ENCODE peak calls at places on chromosomes 11 and 22, in eight cellular contexts. One of them, this sample, is unnamed.

GRCh38 chr11:3799883-3800282 is 2.5 kb upstream of the NUP98 start:
- DNase-seq in endothelial cell: no peak
- DNase-seq in astrocyte of the cerebellum: no peak
- DNase-seq in neural progenitor cell: no peak
- DNase-seq in chondrocyte: no peak
- DNase-seq in tibial artery: no peak
- DNase-seq in sigmoid colon: no peak
- DNase-seq in fibroblast of the aortic adventitia: no peak
- DNase-seq in this sample: no peak

GRCh38 chr11:110295487-110296225 is 758 bp downstream of the RDX start:
- DNase-seq in endothelial cell: peak; percentile 44
- DNase-seq in astrocyte of the cerebellum: no peak
- DNase-seq in neural progenitor cell: peak; percentile 79
- DNase-seq in chondrocyte: no peak
- DNase-seq in tibial artery: peak; percentile 74
- DNase-seq in sigmoid colon: peak; percentile 75
- DNase-seq in fibroblast of the aortic adventitia: peak; percentile 38
- DNase-seq in this sample: peak; percentile 42

GRCh38 chr11:108902027-108902469 is 237.2 kb downstream of the DDX10 start:
- DNase-seq in endothelial cell: no peak
- DNase-seq in astrocyte of the cerebellum: no peak
- DNase-seq in neural progenitor cell: no peak
- DNase-seq in chondrocyte: no peak
- DNase-seq in tibial artery: no peak
- DNase-seq in sigmoid colon: no peak
- DNase-seq in fibroblast of the aortic adventitia: no peak
- DNase-seq in this sample: no peak

GRCh38 chr11:3160252-3161031 is 4.7 kb downstream of the OSBPL5 start:
- DNase-seq in endothelial cell: peak; percentile 80
- DNase-seq in astrocyte of the cerebellum: peak; percentile 90
- DNase-seq in neural progenitor cell: peak; percentile 99
- DNase-seq in chondrocyte: peak; percentile 96
- DNase-seq in tibial artery: peak; percentile 96
- DNase-seq in sigmoid colon: peak; percentile 96
- DNase-seq in fibroblast of the aortic adventitia: peak; percentile 93
- DNase-seq in this sample: peak; percentile 84

GRCh38 chr11:607020-607780 is 8.6 kb downstream of the IRF7 start:
- DNase-seq in endothelial cell: no peak
- DNase-seq in astrocyte of the cerebellum: no peak
- DNase-seq in neural progenitor cell: no peak
- DNase-seq in chondrocyte: peak; percentile 89
- DNase-seq in tibial artery: peak; percentile 60
- DNase-seq in sigmoid colon: no peak
- DNase-seq in fibroblast of the aortic adventitia: no peak
- DNase-seq in this sample: no peak

GRCh38 chr11:93510196-93510898 is 32.8 kb downstream of the SMCO4 start:
- DNase-seq in endothelial cell: no peak
- DNase-seq in astrocyte of the cerebellum: no peak
- DNase-seq in neural progenitor cell: no peak
- DNase-seq in chondrocyte: no peak
- DNase-seq in tibial artery: no peak
- DNase-seq in sigmoid colon: no peak
- DNase-seq in fibroblast of the aortic adventitia: no peak
- DNase-seq in this sample: no peak

GRCh38 chr11:101555366-101555765 is 28.4 kb downstream of the TRPC6 start:
- DNase-seq in endothelial cell: no peak
- DNase-seq in astrocyte of the cerebellum: peak; percentile 4
- DNase-seq in neural progenitor cell: no peak
- DNase-seq in chondrocyte: no peak
- DNase-seq in tibial artery: no peak
- DNase-seq in sigmoid colon: no peak
- DNase-seq in fibroblast of the aortic adventitia: no peak
- DNase-seq in this sample: no peak

GRCh38 chr11:45052361-45052760 is 94.1 kb upstream of the PRDM11 start:
- DNase-seq in endothelial cell: no peak
- DNase-seq in astrocyte of the cerebellum: no peak
- DNase-seq in neural progenitor cell: no peak
- DNase-seq in chondrocyte: no peak
- DNase-seq in tibial artery: no peak
- DNase-seq in sigmoid colon: no peak
- DNase-seq in fibroblast of the aortic adventitia: peak; percentile 36
- DNase-seq in this sample: no peak

GRCh38 chr11:48093323-48093722 is 113.0 kb downstream of the PTPRJ start:
- DNase-seq in endothelial cell: no peak
- DNase-seq in astrocyte of the cerebellum: no peak
- DNase-seq in neural progenitor cell: no peak
- DNase-seq in chondrocyte: no peak
- DNase-seq in tibial artery: no peak
- DNase-seq in sigmoid colon: no peak
- DNase-seq in fibroblast of the aortic adventitia: no peak
- DNase-seq in this sample: no peak

GRCh38 chr11:48095779-48096470 is 115.6 kb downstream of the PTPRJ start:
- DNase-seq in endothelial cell: no peak
- DNase-seq in astrocyte of the cerebellum: no peak
- DNase-seq in neural progenitor cell: no peak
- DNase-seq in chondrocyte: no peak
- DNase-seq in tibial artery: no peak
- DNase-seq in sigmoid colon: no peak
- DNase-seq in fibroblast of the aortic adventitia: peak; percentile 55
- DNase-seq in this sample: no peak

GRCh38 chr11:48094643-48095339 is 114.4 kb downstream of the PTPRJ start:
- DNase-seq in endothelial cell: no peak
- DNase-seq in astrocyte of the cerebellum: no peak
- DNase-seq in neural progenitor cell: no peak
- DNase-seq in chondrocyte: no peak
- DNase-seq in tibial artery: no peak
- DNase-seq in sigmoid colon: no peak
- DNase-seq in fibroblast of the aortic adventitia: no peak
- DNase-seq in this sample: no peak

GRCh38 chr11:48091426-48092102 is 111.2 kb downstream of the PTPRJ start:
- DNase-seq in endothelial cell: no peak
- DNase-seq in astrocyte of the cerebellum: no peak
- DNase-seq in neural progenitor cell: no peak
- DNase-seq in chondrocyte: no peak
- DNase-seq in tibial artery: no peak
- DNase-seq in sigmoid colon: no peak
- DNase-seq in fibroblast of the aortic adventitia: no peak
- DNase-seq in this sample: no peak

GRCh38 chr11:48093795-48094642 is 113.7 kb downstream of the PTPRJ start:
- DNase-seq in endothelial cell: no peak
- DNase-seq in astrocyte of the cerebellum: no peak
- DNase-seq in neural progenitor cell: no peak
- DNase-seq in chondrocyte: no peak
- DNase-seq in tibial artery: no peak
- DNase-seq in sigmoid colon: no peak
- DNase-seq in fibroblast of the aortic adventitia: no peak
- DNase-seq in this sample: no peak
- TF ChIP-seq CTCF in endothelial cell: no peak
- TF ChIP-seq CTCF in astrocyte of the cerebellum: no peak
- TF ChIP-seq CTCF in neural progenitor cell: no peak
- TF ChIP-seq CTCF in chondrocyte: no peak
- TF ChIP-seq CTCF in tibial artery: no peak
- TF ChIP-seq CTCF in sigmoid colon: no peak
- TF ChIP-seq CTCF in fibroblast of the aortic adventitia: no peak
- TF ChIP-seq CTCF in this sample: no peak

GRCh38 chr22:46534901-46535630 is 2.4 kb downstream of the CELSR1 start:
- DNase-seq in endothelial cell: no peak
- DNase-seq in astrocyte of the cerebellum: no peak
- DNase-seq in neural progenitor cell: no peak
- DNase-seq in chondrocyte: peak; percentile 82
- DNase-seq in tibial artery: no peak
- DNase-seq in sigmoid colon: no peak
- DNase-seq in fibroblast of the aortic adventitia: no peak
- DNase-seq in this sample: no peak

GRCh38 chr22:46535876-46536558 is 1.4 kb downstream of the CELSR1 start:
- DNase-seq in endothelial cell: no peak
- DNase-seq in astrocyte of the cerebellum: no peak
- DNase-seq in neural progenitor cell: no peak
- DNase-seq in chondrocyte: peak; percentile 96
- DNase-seq in tibial artery: no peak
- DNase-seq in sigmoid colon: no peak
- DNase-seq in fibroblast of the aortic adventitia: no peak
- DNase-seq in this sample: no peak

GRCh38 chr22:46531776-46532175 is 5.6 kb downstream of the CELSR1 start:
- DNase-seq in endothelial cell: no peak
- DNase-seq in astrocyte of the cerebellum: no peak
- DNase-seq in neural progenitor cell: no peak
- DNase-seq in chondrocyte: no peak
- DNase-seq in tibial artery: no peak
- DNase-seq in sigmoid colon: no peak
- DNase-seq in fibroblast of the aortic adventitia: no peak
- DNase-seq in this sample: no peak

GRCh38 chr22:46534177-46534776 is 3.1 kb downstream of the CELSR1 start:
- DNase-seq in endothelial cell: no peak
- DNase-seq in astrocyte of the cerebellum: no peak
- DNase-seq in neural progenitor cell: no peak
- DNase-seq in chondrocyte: peak; percentile 85
- DNase-seq in tibial artery: no peak
- DNase-seq in sigmoid colon: no peak
- DNase-seq in fibroblast of the aortic adventitia: no peak
- DNase-seq in this sample: no peak

DNA sequence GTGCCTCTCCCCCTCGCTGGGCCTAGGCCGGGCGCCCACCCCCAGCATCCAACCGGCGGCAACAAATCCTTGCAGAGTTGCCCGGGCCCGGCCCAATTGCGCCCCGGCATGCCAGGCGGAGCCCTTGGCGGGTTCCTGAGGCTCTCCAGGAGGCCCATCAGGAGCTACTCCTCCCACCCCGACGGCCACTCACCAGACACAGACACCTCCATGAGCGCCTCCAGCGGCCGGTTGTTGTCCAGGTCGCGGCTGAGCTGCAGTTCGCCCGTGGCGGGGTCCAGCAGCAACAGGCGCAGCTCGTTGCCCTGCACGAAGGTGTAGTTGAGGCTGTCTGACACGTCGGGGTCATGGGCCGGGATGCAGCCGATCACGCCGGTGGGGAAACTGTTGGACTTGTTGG is 4.0 kb downstream of the CELSR1 start:
- DNase-seq in endothelial cell: no peak
- DNase-seq in astrocyte of the cerebellum: no peak
- DNase-seq in neural progenitor cell: no peak
- DNase-seq in chondrocyte: peak; percentile 89
- DNase-seq in tibial artery: no peak
- DNase-seq in sigmoid colon: no peak
- DNase-seq in fibroblast of the aortic adventitia: no peak
- DNase-seq in this sample: peak; percentile 65
- TF ChIP-seq CTCF in endothelial cell: no peak
- TF ChIP-seq CTCF in astrocyte of the cerebellum: peak; percentile 37
- TF ChIP-seq CTCF in neural progenitor cell: no peak
- TF ChIP-seq CTCF in chondrocyte: no peak
- TF ChIP-seq CTCF in tibial artery: no peak
- TF ChIP-seq CTCF in sigmoid colon: no peak
- TF ChIP-seq CTCF in fibroblast of the aortic adventitia: no peak
- TF ChIP-seq CTCF in this sample: no peak

GRCh38 chr11:12112150-12112520 is 1.7 kb downstream of the MICAL2 start:
- DNase-seq in endothelial cell: no peak
- DNase-seq in astrocyte of the cerebellum: no peak
- DNase-seq in neural progenitor cell: no peak
- DNase-seq in chondrocyte: no peak
- DNase-seq in tibial artery: no peak
- DNase-seq in sigmoid colon: no peak
- DNase-seq in fibroblast of the aortic adventitia: no peak
- DNase-seq in this sample: no peak

GRCh38 chr11:12113294-12113693 is 2.9 kb downstream of the MICAL2 start:
- DNase-seq in endothelial cell: no peak
- DNase-seq in astrocyte of the cerebellum: no peak
- DNase-seq in neural progenitor cell: no peak
- DNase-seq in chondrocyte: no peak
- DNase-seq in tibial artery: no peak
- DNase-seq in sigmoid colon: no peak
- DNase-seq in fibroblast of the aortic adventitia: no peak
- DNase-seq in this sample: no peak

GRCh38 chr11:12116425-12117032 is 6.1 kb downstream of the MICAL2 start:
- DNase-seq in endothelial cell: no peak
- DNase-seq in astrocyte of the cerebellum: no peak
- DNase-seq in neural progenitor cell: no peak
- DNase-seq in chondrocyte: no peak
- DNase-seq in tibial artery: no peak
- DNase-seq in sigmoid colon: no peak
- DNase-seq in fibroblast of the aortic adventitia: no peak
- DNase-seq in this sample: no peak

GRCh38 chr11:12112731-12113130 is 2.3 kb downstream of the MICAL2 start:
- DNase-seq in endothelial cell: no peak
- DNase-seq in astrocyte of the cerebellum: no peak
- DNase-seq in neural progenitor cell: no peak
- DNase-seq in chondrocyte: no peak
- DNase-seq in tibial artery: no peak
- DNase-seq in sigmoid colon: no peak
- DNase-seq in fibroblast of the aortic adventitia: no peak
- DNase-seq in this sample: no peak

GRCh38 chr11:12114487-12115033 is 4.2 kb downstream of the MICAL2 start:
- DNase-seq in endothelial cell: no peak
- DNase-seq in astrocyte of the cerebellum: no peak
- DNase-seq in neural progenitor cell: no peak
- DNase-seq in chondrocyte: no peak
- DNase-seq in tibial artery: peak; percentile 75
- DNase-seq in sigmoid colon: no peak
- DNase-seq in fibroblast of the aortic adventitia: no peak
- DNase-seq in this sample: no peak
- TF ChIP-seq CTCF in endothelial cell: no peak
- TF ChIP-seq CTCF in astrocyte of the cerebellum: no peak
- TF ChIP-seq CTCF in neural progenitor cell: no peak
- TF ChIP-seq CTCF in chondrocyte: no peak
- TF ChIP-seq CTCF in tibial artery: no peak
- TF ChIP-seq CTCF in sigmoid colon: no peak
- TF ChIP-seq CTCF in fibroblast of the aortic adventitia: no peak
- TF ChIP-seq CTCF in this sample: no peak

GRCh38 chr22:23498811-23499798 is 81.0 kb downstream of the IGLL1 start:
- DNase-seq in endothelial cell: no peak
- DNase-seq in astrocyte of the cerebellum: no peak
- DNase-seq in neural progenitor cell: no peak
- DNase-seq in chondrocyte: peak; percentile 58
- DNase-seq in tibial artery: peak; percentile 43
- DNase-seq in sigmoid colon: peak; percentile 61
- DNase-seq in fibroblast of the aortic adventitia: no peak
- DNase-seq in this sample: no peak

GRCh38 chr22:23496445-23496833 is 83.7 kb downstream of the IGLL1 start:
- DNase-seq in endothelial cell: no peak
- DNase-seq in astrocyte of the cerebellum: no peak
- DNase-seq in neural progenitor cell: no peak
- DNase-seq in chondrocyte: no peak
- DNase-seq in tibial artery: no peak
- DNase-seq in sigmoid colon: peak; percentile 26
- DNase-seq in fibroblast of the aortic adventitia: no peak
- DNase-seq in this sample: no peak

GRCh38 chr22:23497016-23497885 is 82.8 kb downstream of the IGLL1 start:
- DNase-seq in endothelial cell: no peak
- DNase-seq in astrocyte of the cerebellum: no peak
- DNase-seq in neural progenitor cell: no peak
- DNase-seq in chondrocyte: peak; percentile 22
- DNase-seq in tibial artery: no peak
- DNase-seq in sigmoid colon: peak; percentile 35
- DNase-seq in fibroblast of the aortic adventitia: no peak
- DNase-seq in this sample: no peak

GRCh38 chr22:23495614-23496444 is 84.3 kb downstream of the IGLL1 start:
- DNase-seq in endothelial cell: no peak
- DNase-seq in astrocyte of the cerebellum: no peak
- DNase-seq in neural progenitor cell: no peak
- DNase-seq in chondrocyte: no peak
- DNase-seq in tibial artery: no peak
- DNase-seq in sigmoid colon: no peak
- DNase-seq in fibroblast of the aortic adventitia: no peak
- DNase-seq in this sample: no peak

DNA sequence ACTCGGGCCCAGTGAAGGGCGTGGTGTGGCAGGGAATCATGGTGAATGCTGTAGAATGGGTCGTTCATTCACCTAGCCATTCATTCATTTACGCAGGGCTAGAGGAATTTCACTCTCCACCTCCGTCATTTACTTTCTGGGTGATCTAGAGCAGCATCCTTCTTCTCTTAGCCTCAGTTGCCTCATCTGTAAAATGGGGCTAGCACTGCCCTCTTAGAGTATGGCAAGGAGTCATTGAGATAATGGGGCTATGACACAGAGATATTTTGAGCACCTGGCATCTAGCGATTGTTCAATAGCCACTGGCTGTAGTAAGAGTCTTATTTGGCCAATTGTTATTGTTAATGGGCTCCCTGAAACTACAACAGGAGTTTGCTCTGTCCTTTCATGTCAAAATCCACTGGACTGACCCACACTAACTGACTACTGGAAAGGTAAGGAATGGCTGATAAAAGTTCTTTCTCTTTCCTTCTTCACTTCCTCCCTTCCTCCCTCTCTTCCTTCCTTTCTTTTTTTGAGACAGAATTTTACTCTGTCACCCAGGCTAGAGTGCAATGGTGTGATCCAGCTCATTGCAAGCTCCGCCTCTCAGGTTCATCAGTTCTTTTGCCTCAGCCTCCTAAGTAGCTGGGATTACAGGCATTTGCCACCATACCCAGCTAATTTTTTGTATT is 85.4 kb downstream of the IGLL1 start:
- DNase-seq in endothelial cell: no peak
- DNase-seq in astrocyte of the cerebellum: no peak
- DNase-seq in neural progenitor cell: no peak
- DNase-seq in chondrocyte: no peak
- DNase-seq in tibial artery: no peak
- DNase-seq in sigmoid colon: no peak
- DNase-seq in fibroblast of the aortic adventitia: no peak
- DNase-seq in this sample: no peak
- TF ChIP-seq CTCF in endothelial cell: no peak
- TF ChIP-seq CTCF in astrocyte of the cerebellum: no peak
- TF ChIP-seq CTCF in neural progenitor cell: no peak
- TF ChIP-seq CTCF in chondrocyte: no peak
- TF ChIP-seq CTCF in tibial artery: no peak
- TF ChIP-seq CTCF in sigmoid colon: no peak
- TF ChIP-seq CTCF in fibroblast of the aortic adventitia: no peak
- TF ChIP-seq CTCF in this sample: no peak

This sample was measured in lung.